ENCODE peak calls at places on chromosomes 7 and 10, in four cellular contexts. Z, U, T and W are unnamed samples. For H3K27me3, the result is how much of the 10 kb centered on the place peaks cover.

GRCh38 chr7:137975223-137975622 is 26.7 kb downstream of the CREB3L2 start:
- DNase-seq in Z (no peak), U (no peak), T (no peak), W (no peak)

GRCh38 chr7:137343483-137343841 is at the start of gene PTN:
- DNase-seq in Z (peak), U (peak), T (no peak), W (peak)

GRCh38 chr10:44696496-44696895 is 214.6 kb upstream of the TMEM72 start:
- DNase-seq in Z (no peak), U (no peak), T (no peak), W (no peak)

GRCh38 chr10:114084225-114084624 is 40.6 kb downstream of the ADRB1 start:
- DNase-seq in Z (no peak), U (no peak), T (no peak), W (no peak)

GRCh38 chr10:67553266-67553665 is 142.7 kb downstream of the CTNNA3 start:
- DNase-seq in Z (no peak), U (no peak), T (no peak), W (no peak)

GRCh38 chr10:114142018-114142417 is 32.0 kb downstream of the CCDC186 start:
- DNase-seq in Z (no peak), U (no peak), T (no peak), W (no peak)

GRCh38 chr7:29194594-29195417 is at the start of gene CHN2:
- DNase-seq in Z (no peak), U (peak), T (no peak), W (peak)

GRCh38 chr7:65397730-65398142 is 24.1 kb downstream of the ZNF92 start:
- DNase-seq in Z (no peak), U (no peak), T (no peak), W (no peak)

GRCh38 chr7:2173184-2173827 is 59.4 kb downstream of the MAD1L1 start:
- DNase-seq in Z (no peak), U (no peak), T (no peak), W (no peak)

GRCh38 chr7:129450295-129450694 is 16.1 kb downstream of the STRIP2 start:
- DNase-seq in Z (no peak), U (no peak), T (no peak), W (no peak)

GRCh38 chr10:61903184-61903990 is 1.9 kb downstream of the ARID5B start:
- DNase-seq in Z (no peak), U (peak), T (no peak), W (peak)

GRCh38 chr7:43294080-43294630 is 181.7 kb downstream of the HECW1 start:
- DNase-seq in Z (peak), U (no peak), T (no peak), W (peak)

GRCh38 chr7:44084695-44085094 is 2.4 kb upstream of the POLM start:
- DNase-seq in Z (no peak), U (no peak), T (no peak), W (no peak)

GRCh38 chr10:22931948-22932347 is 4.1 kb downstream of the ARMC3 start:
- DNase-seq in Z (no peak), U (no peak), T (no peak), W (no peak)

GRCh38 chr10:44426247-44427034 is 41.5 kb upstream of the CXCL12 start:
- DNase-seq in Z (no peak), U (no peak), T (no peak), W (no peak)

GRCh38 chr10:119608316-119609155 is 11.8 kb upstream of the TIAL1 start:
- DNase-seq in Z (no peak), U (peak), T (no peak), W (peak)

GRCh38 chr7:90919766-90920165 is 323.6 kb downstream of the CDK14 start:
- DNase-seq in Z (no peak), U (no peak), T (no peak), W (no peak)

DNA sequence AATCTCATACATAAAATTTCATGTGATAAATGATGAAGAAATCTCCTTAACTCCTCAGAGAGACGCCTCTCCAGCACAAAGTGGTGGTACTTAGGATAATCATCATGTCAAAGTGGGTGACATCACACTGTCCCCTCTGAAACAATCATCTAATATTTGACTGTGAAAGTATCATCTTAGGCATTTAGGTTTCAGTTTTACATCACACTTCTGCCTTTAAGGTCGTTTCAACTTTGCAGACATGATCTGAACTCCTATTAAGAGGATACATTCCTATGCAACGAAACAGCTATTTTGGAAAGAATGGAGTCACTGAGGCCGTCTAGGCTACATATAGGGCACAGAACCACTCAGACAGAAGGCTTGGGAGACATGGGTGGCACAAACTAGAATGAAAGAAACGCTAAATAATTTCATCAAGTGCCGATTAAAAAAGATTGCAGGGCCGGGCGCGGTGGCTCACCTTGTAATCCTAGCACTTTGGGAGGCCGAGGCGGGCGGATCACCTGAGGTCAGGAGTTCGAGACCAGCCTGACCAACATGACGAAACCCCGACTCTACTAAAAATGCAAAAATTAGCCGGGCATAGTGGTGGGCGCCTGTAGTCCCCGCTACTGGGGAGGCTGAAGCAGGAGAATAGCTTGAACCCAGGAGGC is 2.0 kb downstream of the VOPP1 start:
- DNase-seq in Z (no peak), U (no peak), T (no peak), W (no peak)
- H3K4me3 ChIP-seq in Z (peak), U (peak), T (peak), W (peak)

GRCh38 chr10:1472178-1472577 is 265.1 kb downstream of the ADARB2 start:
- DNase-seq in Z (no peak), U (no peak), T (no peak), W (no peak)
- H3K27me3 ChIP-seq in Z (under half), U (under half), T (under half), W (under half)

DNA sequence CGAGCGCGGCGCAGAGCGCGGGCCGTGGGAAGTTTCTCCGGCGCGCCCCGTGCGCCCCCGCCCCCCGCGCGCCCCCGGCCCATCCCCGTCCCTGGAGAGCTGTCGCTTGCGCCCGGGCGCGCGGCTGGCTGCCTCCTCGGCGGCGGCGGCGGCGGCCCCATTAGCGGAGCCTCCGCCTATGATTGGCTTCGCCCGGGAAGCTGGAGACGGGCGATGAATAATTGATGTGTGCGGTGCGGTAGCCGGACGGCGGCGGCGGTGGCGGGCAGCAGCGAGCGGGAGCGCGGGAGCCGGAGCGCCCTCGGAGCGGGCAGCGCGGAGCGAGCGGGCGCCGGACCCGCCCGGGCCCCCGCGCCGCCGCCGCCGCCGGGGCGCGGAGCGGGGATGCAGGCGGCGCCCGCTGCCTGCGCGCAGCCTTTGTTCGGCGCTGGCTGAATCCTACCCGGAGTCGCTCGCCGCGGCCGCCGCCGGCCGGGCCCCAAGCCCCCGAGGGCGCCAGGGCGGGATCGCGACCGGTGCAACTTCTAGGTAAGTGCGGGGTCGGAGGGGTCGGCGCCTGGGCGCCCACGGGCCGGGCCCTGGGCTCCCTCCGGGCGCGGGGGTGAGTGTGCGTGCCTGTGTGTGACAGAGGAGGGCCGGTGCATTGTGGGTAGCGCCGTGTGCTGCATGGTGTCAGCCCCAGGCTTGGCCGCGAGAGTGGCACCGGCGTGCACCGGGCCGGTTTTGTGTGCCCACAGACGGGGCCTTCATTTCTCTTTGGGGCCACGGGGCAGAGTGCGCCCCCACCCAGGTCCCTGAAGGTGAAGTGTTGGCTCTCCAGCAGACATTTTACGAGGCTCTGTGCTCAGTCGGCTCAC is 103.8 kb upstream of the PPIF start:
- DNase-seq in Z (no peak), U (peak), T (no peak), W (peak)
- H3K4me3 ChIP-seq in Z (peak), U (peak), T (peak), W (peak)

DNA sequence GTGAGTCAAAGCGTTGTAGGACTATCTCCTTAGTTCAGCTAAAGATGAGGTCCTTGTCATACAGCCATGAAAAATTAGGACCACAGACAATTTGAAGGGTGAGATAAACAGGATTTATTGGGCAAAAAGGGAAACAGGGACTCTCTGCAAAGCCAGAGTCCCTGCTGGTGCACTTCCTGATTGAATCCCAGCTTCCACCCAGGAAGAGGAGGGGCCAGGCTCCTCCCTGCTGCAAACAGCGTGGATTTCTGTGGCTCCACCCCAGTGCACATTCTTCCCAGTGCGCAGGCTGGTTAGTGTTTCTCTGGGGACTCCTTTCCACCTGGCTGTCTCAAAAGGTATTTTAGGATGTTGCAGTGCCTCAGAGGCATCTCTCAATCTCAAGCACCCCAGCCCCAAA is 165.4 kb upstream of the YAE1 start:
- DNase-seq in Z (no peak), U (no peak), T (no peak), W (no peak)
- H3K27me3 ChIP-seq in Z (under half), U (under half), T (under half), W (under half)

DNA sequence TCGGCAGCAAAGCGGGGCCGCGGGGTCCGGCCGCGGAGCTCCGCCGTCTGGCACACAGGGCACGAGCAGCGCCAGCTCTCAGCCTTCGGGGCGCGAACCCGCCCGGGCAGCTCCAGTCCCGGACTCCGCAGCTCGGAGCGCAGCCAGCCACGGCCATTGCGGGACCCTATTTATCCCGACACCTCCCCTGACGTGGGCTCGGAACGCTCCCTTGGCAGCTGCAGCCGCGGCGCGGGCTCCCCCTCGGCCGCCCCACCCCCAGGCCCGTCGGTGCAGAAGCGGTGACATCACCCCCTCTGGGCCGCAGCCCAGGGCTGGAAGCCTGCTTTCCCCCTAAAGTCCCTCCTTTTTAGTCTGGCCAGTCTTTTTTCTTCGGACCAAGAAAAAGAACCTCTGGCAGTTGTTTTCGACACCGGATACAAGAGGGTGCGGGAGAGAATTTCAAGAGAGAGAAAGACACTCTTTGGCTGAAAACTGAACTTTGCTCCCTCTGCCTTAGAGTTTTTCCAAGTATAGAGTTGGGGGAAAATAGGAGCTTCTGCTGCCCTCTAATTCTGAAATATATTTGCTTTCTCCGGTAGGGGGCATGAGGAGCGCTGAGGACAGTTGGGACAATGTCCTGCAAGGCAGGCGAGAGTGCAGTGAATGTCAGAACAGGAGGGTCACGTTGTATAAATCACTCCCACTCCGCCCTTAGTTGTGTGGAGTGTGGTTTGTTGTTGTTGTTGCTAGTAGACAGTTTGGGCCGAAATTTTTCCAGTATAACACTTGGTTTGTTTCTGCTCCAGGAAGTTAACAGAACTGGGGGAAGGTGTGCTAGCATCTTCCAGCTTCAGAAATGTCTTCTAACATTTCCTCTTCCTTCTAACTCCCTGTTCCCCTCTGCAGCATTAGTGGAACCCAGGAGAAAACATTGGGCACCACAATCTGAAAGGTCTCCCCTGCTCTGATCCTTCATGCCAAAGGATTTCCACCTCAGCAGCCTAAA is at the start of gene SFRP4:
- DNase-seq in Z (no peak), U (peak), T (no peak), W (no peak)
- H3K4me3 ChIP-seq in Z (no peak), U (peak), T (peak), W (peak)

DNA sequence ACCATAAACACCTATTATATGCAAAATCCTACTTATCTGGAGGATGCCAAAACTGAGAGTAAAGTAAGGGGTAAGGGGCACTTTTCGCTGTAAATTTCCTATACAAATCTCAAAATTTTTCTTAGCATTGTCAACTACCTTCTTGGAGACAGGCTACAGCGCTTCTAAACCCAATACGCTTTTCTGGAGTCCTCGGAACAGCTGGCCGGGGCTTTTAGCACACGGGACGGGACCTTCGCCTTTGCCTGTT is 10.4 kb downstream of the TWIST1 start:
- DNase-seq in Z (no peak), U (no peak), T (no peak), W (no peak)
- H3K27me3 ChIP-seq in Z (under half), U (under half), T (under half), W (half or more)